ENCODE peak calls at places on chromosome X, in four cellular contexts. X is IMR-90, L is heart left ventricle, N is tibial artery. Q is an unnamed sample.

GRCh38 chrX:117538441-117539418 is 577.9 kb downstream of the KLHL13 start:
- DNase-seq in X (no peak), L (no peak), N (no peak), Q (no peak)

GRCh38 chrX:41302293-41302868 is 31.6 kb upstream of the DDX3X start:
- DNase-seq in X (no peak), L (no peak), N (no peak), Q (no peak)

GRCh38 chrX:46325312-46325877 is 219.8 kb downstream of the ZNF674 start:
- DNase-seq in X (peak; percentile 52), L (no peak), N (no peak), Q (peak; percentile 68)

GRCh38 chrX:104972737-104973136 is 247.8 kb downstream of the TEX13A start:
- DNase-seq in X (no peak), L (no peak), N (no peak), Q (no peak)

GRCh38 chrX:17802756-17803155 is 58.3 kb downstream of the RAI2 start:
- DNase-seq in X (no peak), L (no peak), N (no peak), Q (no peak)

GRCh38 chrX:65581661-65582339 is 47.2 kb upstream of the LAS1L start:
- DNase-seq in X (peak; percentile 61), L (peak; percentile 49), N (peak; percentile 51), Q (peak; percentile 71)

GRCh38 chrX:6291444-6291843 is 62.8 kb upstream of the NLGN4X start:
- DNase-seq in X (no peak), L (no peak), N (no peak), Q (no peak)

GRCh38 chrX:71615954-71616353 is 2.4 kb downstream of the CXCR3 start:
- DNase-seq in X (no peak), L (no peak), N (no peak), Q (no peak)

GRCh38 chrX:118116308-118117068 is at the start of gene KLHL13:
- DNase-seq in X (peak; percentile 18), L (peak; percentile 45), N (peak; percentile 26), Q (peak; percentile 17)

GRCh38 chrX:42778096-42778495 is at the start of gene PPP1R2C:
- DNase-seq in X (no peak), L (no peak), N (no peak), Q (no peak)

GRCh38 chrX:10160221-10160620 is 3.4 kb downstream of the CLCN4 start:
- DNase-seq in X (no peak), L (no peak), N (no peak), Q (no peak)

GRCh38 chrX:112628288-112628687 is 51.5 kb downstream of the LHFPL1 start:
- DNase-seq in X (no peak), L (peak; percentile 25), N (no peak), Q (no peak)

GRCh38 chrX:152927858-152928760 is 30.2 kb downstream of the ZNF185 start:
- DNase-seq in X (no peak), L (no peak), N (no peak), Q (no peak)

GRCh38 chrX:47619486-47620302 is at the start of gene SYN1:
- DNase-seq in X (peak; percentile 74), L (peak; percentile 83), N (peak; percentile 55), Q (peak; percentile 88)

GRCh38 chrX:135697614-135698013 is 15.8 kb upstream of the CT45A1 start:
- DNase-seq in X (no peak), L (no peak), N (no peak), Q (no peak)

GRCh38 chrX:149275836-149276235 is 229.3 kb downstream of the IDS start:
- DNase-seq in X (no peak), L (no peak), N (no peak), Q (peak; percentile 6)

GRCh38 chrX:19272452-19272851 is 71.3 kb upstream of the PDHA1 start:
- DNase-seq in X (peak; percentile 1), L (no peak), N (no peak), Q (no peak)

GRCh38 chrX:132474522-132474921 is 14.3 kb downstream of the MBNL3 start:
- DNase-seq in X (no peak), L (no peak), N (no peak), Q (peak; percentile 42)

GRCh38 chrX:105191878-105192277 is 28.6 kb downstream of the TEX13A start:
- DNase-seq in X (no peak), L (no peak), N (no peak), Q (peak; percentile 7)

GRCh38 chrX:25976683-25977310 is 161.3 kb upstream of the MAGEB18 start:
- DNase-seq in X (no peak), L (no peak), N (no peak), Q (no peak)

GRCh38 chrX:68792083-68792482 is 36.7 kb upstream of the EFNB1 start:
- DNase-seq in X (no peak), L (no peak), N (no peak), Q (no peak)

GRCh38 chrX:41759817-41760216 is 35.8 kb downstream of the GPR82 start:
- DNase-seq in X (peak; percentile 54), L (no peak), N (no peak), Q (peak; percentile 67)

GRCh38 chrX:118049713-118050112 is 66.9 kb downstream of the KLHL13 start:
- DNase-seq in X (no peak), L (no peak), N (no peak), Q (no peak)

GRCh38 chrX:107894038-107894437 is 68.4 kb downstream of the MID2 start:
- DNase-seq in X (peak; percentile 42), L (no peak), N (no peak), Q (peak; percentile 55)

GRCh38 chrX:103536732-103537131 is 17.4 kb upstream of the RAB40A start:
- DNase-seq in X (no peak), L (no peak), N (no peak), Q (peak; percentile 35)

GRCh38 chrX:105013719-105014118 is 206.8 kb downstream of the TEX13A start:
- DNase-seq in X (no peak), L (no peak), N (no peak), Q (no peak)

GRCh38 chrX:8405631-8406030 is 59.0 kb upstream of the VCX3B start:
- DNase-seq in X (no peak), L (no peak), N (no peak), Q (no peak)

GRCh38 chrX:27085346-27085745 is 377.8 kb downstream of the PPP4R3C start:
- DNase-seq in X (no peak), L (no peak), N (no peak), Q (no peak)

GRCh38 chrX:23478561-23478960 is 143.9 kb downstream of the PTCHD1 start:
- DNase-seq in X (no peak), L (no peak), N (no peak), Q (no peak)

GRCh38 chrX:132740316-132741123 is 217.9 kb downstream of the HS6ST2 start:
- DNase-seq in X (no peak), L (no peak), N (no peak), Q (no peak)

GRCh38 chrX:37462346-37462745 is 109.1 kb upstream of the LANCL3 start:
- DNase-seq in X (no peak), L (no peak), N (no peak), Q (no peak)
- H3K4me3 ChIP-seq in X (no peak overlapping the region), L (no peak overlapping the region), N (no peak overlapping the region), Q (no peak overlapping the region)

GRCh38 chrX:28586891-28587635 is at the start of gene IL1RAPL1:
- DNase-seq in X (peak; percentile 81), L (no peak), N (no peak), Q (peak; percentile 65)
- TF ChIP-seq CTCF in X (peak; percentile 39), L (peak; percentile 21), N (no peak), Q (peak; percentile 16)

GRCh38 chrX:1536712-1537030 is 314 bp downstream of the P2RY8 start:
- DNase-seq in X (no peak), L (no peak), N (no peak), Q (no peak)

GRCh38 chrX:1537031-1537715 is at the start of gene P2RY8:
- DNase-seq in X (no peak), L (peak; percentile 73), N (peak; percentile 73), Q (peak; percentile 69)

GRCh38 chrX:1535241-1536041 is 1.5 kb downstream of the P2RY8 start:
- DNase-seq in X (no peak), L (no peak), N (no peak), Q (no peak)

GRCh38 chrX:1533083-1533482 is 3.9 kb downstream of the P2RY8 start:
- DNase-seq in X (no peak), L (no peak), N (no peak), Q (no peak)

DNA sequence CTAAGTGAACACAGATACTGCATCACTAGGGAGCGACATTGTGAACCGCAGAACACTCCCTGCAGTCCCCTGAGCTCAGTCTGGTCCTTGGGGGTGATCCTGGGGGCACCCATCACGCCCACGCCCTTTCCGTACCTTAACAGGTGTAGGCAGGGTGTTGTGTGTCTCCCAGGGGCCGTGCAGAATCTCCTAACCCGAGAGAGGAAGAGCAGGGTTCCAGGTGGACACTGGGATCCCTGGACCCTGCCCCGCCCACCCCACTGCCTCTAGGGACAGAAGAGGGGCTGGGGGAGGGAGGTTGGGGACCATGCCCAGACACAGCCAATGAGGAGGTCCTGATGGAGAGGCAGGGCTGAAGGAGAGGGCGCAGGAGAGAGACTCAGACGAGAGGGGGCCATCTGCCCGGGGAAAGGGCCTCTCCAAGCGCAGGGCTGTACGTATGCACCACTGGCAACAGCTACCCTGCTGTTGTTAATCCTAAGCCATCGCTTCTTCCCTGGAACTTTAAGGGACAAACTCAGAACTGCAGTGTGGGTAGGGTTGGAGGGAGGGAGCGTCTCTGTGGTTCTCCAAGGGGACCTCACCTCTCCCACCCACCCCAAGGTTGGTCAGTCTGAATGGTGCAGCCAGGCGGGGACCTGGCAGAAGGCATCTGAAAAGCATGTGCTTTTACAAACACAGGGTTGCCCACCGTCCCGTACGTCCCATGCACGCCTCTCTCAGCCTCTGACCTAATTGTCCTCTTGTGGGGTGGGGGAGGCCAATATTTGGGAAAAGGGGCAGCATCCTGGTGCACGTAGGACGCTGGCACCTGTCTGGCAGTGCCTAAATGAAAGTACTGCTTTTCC is 2.4 kb downstream of the P2RY8 start:
- DNase-seq in X (no peak), L (no peak), N (no peak), Q (no peak)
- H3K4me3 ChIP-seq in X (no peak overlapping the region), L (no peak overlapping the region), N (no peak overlapping the region), Q (no peak overlapping the region)

GRCh38 chrX:122880952-122881351 is 303.1 kb upstream of the GRIA3 start:
- DNase-seq in X (no peak), L (no peak), N (no peak), Q (no peak)

GRCh38 chrX:122878269-122878668 is 305.8 kb upstream of the GRIA3 start:
- DNase-seq in X (no peak), L (no peak), N (no peak), Q (no peak)
- TF ChIP-seq CTCF in X (no peak), L (no peak), N (no peak), Q (no peak)

DNA sequence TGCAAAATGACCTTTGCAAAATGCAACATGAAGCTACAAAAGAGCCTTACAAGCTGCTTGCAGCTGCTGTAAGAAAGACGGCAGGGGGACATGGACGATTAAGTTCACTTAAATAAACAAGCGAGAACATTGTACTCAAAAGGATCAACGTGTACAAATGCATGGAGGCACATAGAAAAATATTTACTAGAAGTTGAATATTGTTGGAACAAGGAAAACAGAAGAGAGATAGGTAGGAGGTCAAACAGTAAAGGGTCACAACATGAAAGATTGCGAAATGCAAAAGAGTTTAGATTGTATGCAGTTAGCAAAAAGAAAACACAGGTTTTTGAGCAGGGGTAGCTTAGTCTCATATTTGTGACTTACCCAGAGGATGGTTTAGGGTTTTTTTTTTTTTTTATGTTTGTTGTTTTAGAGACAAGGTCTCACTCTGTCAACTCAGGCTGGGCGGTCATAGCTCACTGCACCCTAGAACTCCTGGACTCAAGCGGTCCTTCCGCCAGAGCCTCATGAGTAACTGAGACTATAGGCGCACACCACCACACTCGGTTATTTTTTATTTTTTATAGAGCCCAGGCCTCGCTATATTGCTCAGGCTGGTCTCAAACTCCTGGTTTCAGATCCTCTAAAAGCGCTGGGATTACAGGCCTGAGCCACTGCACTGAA is 1.4 kb upstream of the PHF8 start:
- DNase-seq in X (no peak), L (no peak), N (no peak), Q (no peak)
- H3K4me3 ChIP-seq in X (no peak overlapping the region), L (no peak overlapping the region), N (no peak overlapping the region), Q (no peak overlapping the region)